ENCODE peak calls at places on chromosome 18, in six cellular contexts. S, Z, L, K, O and M are unnamed samples.
A peak's percentile ranks its signal among the peaks of the same experiment; 100 is the strongest.

GRCh38 chr18:34834897-34835296 is 124.8 kb downstream of the DTNA start:
- DNase-seq in S (no peak), Z (no peak), L (no peak), K (no peak), O (no peak), M (no peak)

GRCh38 chr18:43780782-43781340 is 503.6 kb upstream of the SYT4 start:
- DNase-seq in S (peak; percentile 51), Z (peak; percentile 29), L (peak; percentile 62), K (no peak), O (no peak), M (no peak)

GRCh38 chr18:61635901-61636528 is 256.8 kb downstream of the RNF152 start:
- DNase-seq in S (peak; percentile 72), Z (peak; percentile 63), L (peak; percentile 57), K (peak; percentile 64), O (no peak), M (peak; percentile 59)

GRCh38 chr18:35409921-35410320 is 32.8 kb upstream of the ZNF396 start:
- DNase-seq in S (no peak), Z (no peak), L (no peak), K (no peak), O (no peak), M (no peak)

GRCh38 chr18:48735070-48735676 is 196.3 kb downstream of the CTIF start:
- DNase-seq in S (peak; percentile 75), Z (peak; percentile 44), L (no peak), K (peak; percentile 67), O (peak; percentile 7), M (no peak)

GRCh38 chr18:22543764-22544163 is 126.0 kb upstream of the CTAGE1 start:
- DNase-seq in S (peak; percentile 53), Z (no peak), L (no peak), K (no peak), O (no peak), M (no peak)

GRCh38 chr18:55301836-55302235 is 286.2 kb downstream of the TCF4 start:
- DNase-seq in S (no peak), Z (no peak), L (no peak), K (no peak), O (no peak), M (no peak)

GRCh38 chr18:13548944-13549878 is 177.1 kb downstream of the FAM210A start:
- DNase-seq in S (no peak), Z (no peak), L (no peak), K (no peak), O (no peak), M (no peak)

GRCh38 chr18:9612215-9612830 is 2.0 kb downstream of the PPP4R1 start:
- DNase-seq in S (peak; percentile 66), Z (peak; percentile 58), L (peak; percentile 66), K (no peak), O (no peak), M (no peak)

GRCh38 chr18:34352385-34353163 is 127.9 kb upstream of the NOL4 start:
- DNase-seq in S (no peak), Z (no peak), L (peak; percentile 3), K (no peak), O (no peak), M (no peak)

GRCh38 chr18:1595165-1595564 is 690.5 kb downstream of the ADCYAP1 start:
- DNase-seq in S (no peak), Z (no peak), L (no peak), K (no peak), O (no peak), M (no peak)

GRCh38 chr18:48308027-48308635 is 101.1 kb downstream of the ZBTB7C start:
- DNase-seq in S (peak; percentile 64), Z (no peak), L (no peak), K (no peak), O (no peak), M (no peak)

GRCh38 chr18:38262666-38263065 is 697.1 kb upstream of the CELF4 start:
- DNase-seq in S (no peak), Z (no peak), L (no peak), K (no peak), O (no peak), M (no peak)

GRCh38 chr18:75456277-75456676 is 28.8 kb upstream of the SMIM21 start:
- DNase-seq in S (no peak), Z (no peak), L (peak; percentile 5), K (no peak), O (no peak), M (no peak)

GRCh38 chr18:45688113-45688512 is 35.9 kb upstream of the SLC14A1 start:
- DNase-seq in S (no peak), Z (peak; percentile 48), L (no peak), K (no peak), O (no peak), M (no peak)

GRCh38 chr18:6777509-6777908 is 48.0 kb downstream of the ARHGAP28 start:
- DNase-seq in S (no peak), Z (no peak), L (no peak), K (no peak), O (no peak), M (no peak)

GRCh38 chr18:21369146-21369545 is 127.1 kb downstream of the GREB1L start:
- DNase-seq in S (peak; percentile 54), Z (no peak), L (no peak), K (no peak), O (no peak), M (no peak)

GRCh38 chr18:398866-399637 is 101.4 kb downstream of the COLEC12 start:
- DNase-seq in S (peak; percentile 92), Z (no peak), L (no peak), K (no peak), O (no peak), M (no peak)

GRCh38 chr18:13606589-13607254 is 119.6 kb downstream of the FAM210A start:
- DNase-seq in S (no peak), Z (no peak), L (no peak), K (no peak), O (no peak), M (no peak)

GRCh38 chr18:24073791-24074190 is 59.2 kb downstream of the TTC39C start:
- DNase-seq in S (peak; percentile 83), Z (no peak), L (no peak), K (no peak), O (no peak), M (no peak)
- H2AFZ ChIP-seq in S (no peak overlapping the region), Z (no peak overlapping the region), L (no peak overlapping the region), K (no peak overlapping the region), O (no peak overlapping the region), M (no peak overlapping the region)

GRCh38 chr18:30358545-30358944 is 684.0 kb downstream of the DSC3 start:
- DNase-seq in S (no peak), Z (no peak), L (peak; percentile 60), K (no peak), O (no peak), M (no peak)

GRCh38 chr18:30350263-30350662 is 692.3 kb downstream of the DSC3 start:
- DNase-seq in S (no peak), Z (no peak), L (no peak), K (no peak), O (no peak), M (no peak)

DNA sequence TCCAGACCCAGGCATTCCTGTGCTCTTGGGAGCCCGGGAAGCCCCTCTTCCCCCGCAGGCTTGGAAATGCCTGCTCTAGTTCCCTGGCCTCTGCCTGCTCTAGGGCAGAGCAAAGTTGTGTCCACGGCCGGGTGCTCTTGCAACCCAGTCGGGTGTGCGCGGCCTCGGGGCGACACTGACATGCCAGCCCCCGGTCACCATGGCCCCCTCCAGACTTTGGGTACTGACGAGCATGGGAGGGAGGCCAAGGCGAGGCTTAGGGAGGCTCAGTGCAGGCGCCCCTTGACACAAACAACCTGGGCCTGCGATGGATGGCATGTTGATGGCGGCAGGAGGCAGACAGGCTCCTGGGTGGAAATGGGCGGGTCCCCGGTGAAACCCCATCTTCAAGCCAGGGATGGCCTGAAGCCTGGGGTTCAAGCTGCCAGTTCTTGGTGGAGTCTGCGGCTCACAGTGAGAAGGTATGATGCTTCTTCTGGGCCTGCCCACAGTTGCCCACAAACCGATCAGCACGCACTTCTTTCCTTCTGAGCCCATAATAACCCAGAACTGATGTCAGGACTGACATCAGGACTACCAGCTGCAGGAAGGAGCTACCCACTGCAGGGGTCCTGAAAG is 689.9 kb downstream of the DSC3 start:
- DNase-seq in S (no peak), Z (no peak), L (no peak), K (no peak), O (no peak), M (no peak)
- H2BK120ac ChIP-seq in S (no peak overlapping the region), Z (no peak overlapping the region), L (no peak overlapping the region), K (no peak overlapping the region), O (no peak overlapping the region), M (no peak overlapping the region)

DNA sequence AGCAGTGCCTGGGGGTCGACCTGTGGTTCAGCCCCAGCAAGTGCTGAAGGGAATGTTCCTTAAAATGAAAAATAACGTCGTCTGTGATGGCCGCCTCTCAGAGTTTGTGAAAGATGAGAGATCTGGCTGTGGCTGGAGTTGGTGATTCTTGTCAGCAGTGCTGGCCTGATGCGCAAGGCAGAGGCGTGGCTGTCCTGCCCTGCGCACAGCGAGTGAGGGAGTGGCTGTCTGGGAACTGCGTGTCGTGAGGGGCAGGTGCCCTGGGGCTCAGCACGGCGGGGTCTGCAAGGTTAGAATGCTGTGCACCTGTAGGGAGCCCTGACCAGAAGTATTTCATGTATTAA is 8.8 kb downstream of the NFATC1 start:
- DNase-seq in S (no peak), Z (no peak), L (no peak), K (no peak), O (no peak), M (no peak)
- H3K9ac ChIP-seq in S (no peak overlapping the region), Z (no peak overlapping the region), L (no peak overlapping the region), K (no peak overlapping the region), O (no peak overlapping the region), M (no peak overlapping the region)

GRCh38 chr18:31819925-31820229 is 59.2 kb upstream of the SLC25A52 start:
- DNase-seq in S (no peak), Z (no peak), L (no peak), K (no peak), O (no peak), M (no peak)

GRCh38 chr18:31825772-31826171 is 65.1 kb upstream of the SLC25A52 start:
- DNase-seq in S (no peak), Z (no peak), L (no peak), K (peak; percentile 97), O (peak; percentile 88), M (no peak)

GRCh38 chr18:31819106-31819924 is 58.6 kb upstream of the SLC25A52 start:
- DNase-seq in S (peak; percentile 92), Z (peak; percentile 52), L (peak; percentile 58), K (peak; percentile 58), O (peak; percentile 15), M (peak; percentile 41)

GRCh38 chr18:31821452-31822171 is 60.9 kb upstream of the SLC25A52 start:
- DNase-seq in S (no peak), Z (no peak), L (no peak), K (no peak), O (no peak), M (no peak)
- H2AFZ ChIP-seq in S (peak overlapping the region; percentile 81), Z (peak overlapping the region; percentile 49), L (no peak overlapping the region), K (no peak overlapping the region), O (peak overlapping the region; percentile 43), M (peak overlapping the region; percentile 59)

GRCh38 chr18:58884694-58885093 is 20.0 kb downstream of the ZNF532 start:
- DNase-seq in S (no peak), Z (no peak), L (no peak), K (no peak), O (no peak), M (no peak)

GRCh38 chr18:58878640-58879039 is 14.0 kb downstream of the ZNF532 start:
- DNase-seq in S (no peak), Z (no peak), L (no peak), K (no peak), O (no peak), M (no peak)

GRCh38 chr18:58882039-58882438 is 17.4 kb downstream of the ZNF532 start:
- DNase-seq in S (no peak), Z (peak; percentile 46), L (no peak), K (no peak), O (no peak), M (no peak)

GRCh38 chr18:58881469-58881868 is 16.8 kb downstream of the ZNF532 start:
- DNase-seq in S (no peak), Z (no peak), L (no peak), K (no peak), O (no peak), M (no peak)

GRCh38 chr18:58882681-58883080 is 18.0 kb downstream of the ZNF532 start:
- DNase-seq in S (no peak), Z (peak; percentile 33), L (peak; percentile 34), K (no peak), O (no peak), M (no peak)
- H2BK120ac ChIP-seq in S (no peak overlapping the region), Z (peak overlapping the region; percentile 70), L (no peak overlapping the region), K (no peak overlapping the region), O (no peak overlapping the region), M (no peak overlapping the region)